ENCODE peak calls at places on chromosomes 16 and 17, in four cellular contexts. I is IMR-90; W is CD8-positive, alpha-beta T cell; H is mucosa of descending colon. G is an unnamed sample.

GRCh38 chr16:85902366-85903155 is 3.6 kb downstream of the IRF8 start:
- DNase-seq in W (peak), H (no peak), I (no peak), G (no peak)

GRCh38 chr17:77445908-77446535 is 305.3 kb downstream of the SEC14L1 start:
- DNase-seq in W (peak), H (peak), I (peak), G (peak)

GRCh38 chr17:32783602-32784001 is 93.3 kb downstream of the MYO1D start:
- DNase-seq in W (no peak), H (no peak), I (peak), G (no peak)

GRCh38 chr16:23835390-23836077 is at the start of gene PRKCB:
- DNase-seq in W (peak), H (peak), I (peak), G (peak)

GRCh38 chr17:81322271-81323082 is 27.4 kb upstream of the SLC38A10 start:
- DNase-seq in W (no peak), H (peak), I (no peak), G (no peak)

GRCh38 chr17:1147664-1148063 is 32.1 kb downstream of the ABR start:
- DNase-seq in H (peak), I (peak), W (no peak), G (peak)

GRCh38 chr17:5821813-5822212 is 237.5 kb upstream of the NLRP1 start:
- DNase-seq in I (no peak), H (no peak), W (no peak), G (no peak)

GRCh38 chr17:60156746-60157145 is 7.0 kb downstream of the CA4 start:
- DNase-seq in I (no peak), W (no peak), H (peak), G (no peak)

GRCh38 chr17:290626-291025 is 62.0 kb downstream of the RPH3AL start:
- DNase-seq in I (no peak), W (no peak), H (no peak), G (no peak)

GRCh38 chr17:58232707-58233156 is 5.7 kb upstream of the LPO start:
- DNase-seq in I (peak), W (no peak), H (no peak), G (no peak)

GRCh38 chr16:10776280-10776679 is 32.6 kb downstream of the NUBP1 start:
- DNase-seq in I (no peak), H (no peak), W (no peak), G (no peak)

GRCh38 chr17:81400154-81400938 is 5.1 kb downstream of the BAHCC1 start:
- DNase-seq in W (no peak), H (no peak), I (peak), G (peak)

GRCh38 chr17:64683791-64684190 is 21.7 kb upstream of the SMURF2 start:
- DNase-seq in I (peak), W (no peak), H (no peak), G (no peak)

GRCh38 chr17:48522031-48522593 is 8.7 kb downstream of the HOXB1 start:
- DNase-seq in W (no peak), I (peak), H (no peak), G (no peak)

GRCh38 chr16:79542196-79542859 is 58.2 kb downstream of the MAF start:
- DNase-seq in I (no peak), W (no peak), H (peak), G (peak)

GRCh38 chr16:3067929-3068288 is 2.5 kb downstream of the IL32 start:
- DNase-seq in W (no peak), H (peak), I (no peak), G (no peak)

GRCh38 chr16:50622029-50622428 is 59.1 kb downstream of the SNX20 start:
- DNase-seq in H (no peak), W (no peak), I (no peak), G (no peak)

GRCh38 chr16:2841606-2842339 is 11.7 kb downstream of the ZG16B start:
- DNase-seq in I (no peak), W (no peak), H (peak), G (no peak)

GRCh38 chr16:81638286-81638945 is 140.7 kb upstream of the PLCG2 start:
- DNase-seq in I (no peak), W (no peak), H (no peak), G (no peak)

G was measured in left ventricle myocardium superior.